ENCODE peak calls at places on chromosomes 5 and 9, in seven cellular contexts. R is NCI-H1694; L is cardiac fibroblast; M is HFFc6; W is AG04450; Q is NCI-H2029; C is activated gamma-delta T cell treated with anti-CD3 and anti-CD28 coated beads, Interleukin-2, amount 50 U/mL, for 16 hours. J is an unnamed sample.
A peak's percentile ranks its signal among the peaks of the same experiment; 100 is the strongest.

GRCh38 chr5:133527311-133527710 is 85.0 kb downstream of the FSTL4 start:
- DNase-seq in W (no peak), Q (no peak), C (no peak), M (peak; percentile 57), L (no peak), R (no peak), J (no peak)

GRCh38 chr5:37638897-37639296 is 200.9 kb downstream of the GDNF start:
- DNase-seq in W (no peak), R (no peak), Q (no peak), C (no peak), L (peak; percentile 65), M (peak; percentile 15), J (no peak)

GRCh38 chr5:99449786-99450185 is 521.0 kb upstream of the CHD1 start:
- DNase-seq in W (no peak), R (no peak), Q (no peak), M (no peak), L (no peak), C (no peak), J (no peak)

GRCh38 chr5:59276886-59277514 is 616.5 kb downstream of the PDE4D start:
- DNase-seq in L (peak; percentile 14), R (no peak), Q (no peak), C (no peak), W (no peak), M (no peak), J (no peak)

GRCh38 chr5:41335596-41335995 is 122.3 kb upstream of the C6 start:
- DNase-seq in R (no peak), C (no peak), Q (no peak), M (no peak), L (no peak), W (no peak), J (no peak)

GRCh38 chr9:116149844-116150243 is 3.7 kb upstream of the PAPPA start:
- DNase-seq in M (no peak), Q (no peak), C (no peak), W (no peak), L (peak; percentile 55), R (peak; percentile 3), J (no peak)

GRCh38 chr9:88433583-88434240 is 45.5 kb downstream of the SPIN1 start:
- DNase-seq in R (no peak), Q (no peak), W (no peak), M (peak; percentile 17), C (no peak), L (peak; percentile 46), J (no peak)

GRCh38 chr5:2102821-2103776 is 220.4 kb upstream of the IRX4 start:
- DNase-seq in W (no peak), R (no peak), Q (no peak), L (no peak), C (no peak), M (no peak), J (no peak)

GRCh38 chr9:125431741-125432271 is 170.2 kb downstream of the GAPVD1 start:
- DNase-seq in Q (no peak), W (no peak), R (no peak), C (no peak), L (no peak), M (no peak), J (no peak)

GRCh38 chr5:83559141-83559785 is 87.7 kb downstream of the VCAN start:
- DNase-seq in M (no peak), W (no peak), L (no peak), C (no peak), R (no peak), Q (no peak), J (no peak)

GRCh38 chr9:87853843-87854242 is 28.8 kb upstream of the SPATA31E1 start:
- DNase-seq in Q (no peak), L (no peak), W (no peak), R (no peak), C (no peak), M (no peak), J (no peak)

GRCh38 chr5:132427285-132428146 is 58.0 kb downstream of the SLC22A5 start:
- DNase-seq in M (no peak), C (peak; percentile 45), W (no peak), L (no peak), R (no peak), Q (peak; percentile 95), J (no peak)